ENCODE peak calls at places on chromosomes 5 and 9, in ten cellular contexts. X is effector memory CD4-positive, alpha-beta T cell; F is psoas muscle; S is amygdala; N is amniotic epithelial cell; M is GM03348; B is HFFc6; V is T-cell; U is germinal center; O is EL. Q is an unnamed sample.

GRCh38 chr9:112384690-112385089 is 4.8 kb downstream of the HSDL2 start:
- DNase-seq in X (no peak), F (no peak), S (no peak), N (no peak), M (no peak), B (no peak), V (no peak), U (no peak), O (no peak), Q (no peak)

GRCh38 chr9:100472725-100473261 is at the start of gene TMEFF1:
- DNase-seq in X (no peak), F (peak), S (peak), N (no peak), M (peak), B (no peak), V (peak), U (peak), O (peak), Q (no peak)

GRCh38 chr9:116278326-116278725 is 124.7 kb downstream of the PAPPA start:
- DNase-seq in X (no peak), F (no peak), S (no peak), N (no peak), M (peak), B (no peak), V (no peak), U (no peak), O (peak), Q (no peak)

GRCh38 chr9:84932915-84933527 is 263.5 kb downstream of the NTRK2 start:
- DNase-seq in X (no peak), F (no peak), S (no peak), N (no peak), M (no peak), B (no peak), V (no peak), U (no peak), O (peak), Q (no peak)

GRCh38 chr9:68472119-68472518 is 68.6 kb downstream of the TMEM252 start:
- DNase-seq in X (no peak), F (no peak), S (no peak), N (no peak), M (no peak), B (no peak), V (no peak), U (no peak), O (no peak), Q (no peak)

GRCh38 chr5:1032551-1033027 is 24.0 kb downstream of the NKD2 start:
- DNase-seq in X (no peak), F (no peak), S (no peak), N (no peak), M (no peak), B (no peak), V (no peak), U (no peak), O (no peak), Q (no peak)

GRCh38 chr5:171999100-171999499 is 7.3 kb downstream of the FBXW11 start:
- DNase-seq in X (no peak), F (no peak), S (no peak), N (no peak), M (no peak), B (no peak), V (no peak), U (no peak), O (no peak), Q (no peak)

GRCh38 chr9:136886610-136887597 is 588 bp downstream of the TRAF2 start:
- DNase-seq in X (peak), F (peak), S (no peak), N (peak), M (peak), B (no peak), V (no peak), U (peak), O (peak), Q (no peak)

GRCh38 chr9:136284951-136285350 is 18.9 kb downstream of the CCDC187 start:
- DNase-seq in X (no peak), F (no peak), S (no peak), N (no peak), M (no peak), B (no peak), V (no peak), U (no peak), O (no peak), Q (no peak)

GRCh38 chr5:125835293-125836172 is 587.7 kb upstream of the GRAMD2B start:
- DNase-seq in X (no peak), F (peak), S (peak), N (peak), M (no peak), B (no peak), V (no peak), U (peak), O (peak), Q (no peak)

GRCh38 chr9:110116543-110116885 is 91.4 kb downstream of the C9orf152 start:
- DNase-seq in X (no peak), F (no peak), S (no peak), N (peak), M (peak), B (peak), V (no peak), U (no peak), O (peak), Q (no peak)

GRCh38 chr5:9596256-9596655 is 33.9 kb downstream of the TAS2R1 start:
- DNase-seq in X (no peak), F (no peak), S (no peak), N (no peak), M (peak), B (no peak), V (no peak), U (no peak), O (no peak), Q (no peak)

GRCh38 chr9:16267336-16268036 is 603.0 kb downstream of the BNC2 start:
- DNase-seq in X (no peak), F (no peak), S (no peak), N (peak), M (peak), B (peak), V (no peak), U (no peak), O (peak), Q (no peak)

GRCh38 chr5:1320436-1321344 is 24.2 kb downstream of the CLPTM1L start:
- DNase-seq in X (no peak), F (no peak), S (no peak), N (no peak), M (no peak), B (no peak), V (no peak), U (no peak), O (no peak), Q (no peak)

GRCh38 chr5:50666261-50667078 is at the start of gene PARP8:
- DNase-seq in X (peak), F (peak), S (peak), N (peak), M (peak), B (peak), V (peak), U (peak), O (peak), Q (no peak)

GRCh38 chr5:170145462-170145861 is 39.8 kb downstream of the FOXI1 start:
- DNase-seq in X (no peak), F (no peak), S (no peak), N (peak), M (no peak), B (no peak), V (no peak), U (peak), O (no peak), Q (no peak)

GRCh38 chr9:10026585-10026984 is 586.2 kb downstream of the PTPRD start:
- DNase-seq in X (no peak), F (no peak), S (no peak), N (no peak), M (no peak), B (no peak), V (no peak), U (no peak), O (no peak), Q (no peak)

GRCh38 chr5:50969207-50970145 is 303.0 kb downstream of the PARP8 start:
- DNase-seq in X (no peak), F (peak), S (no peak), N (no peak), M (peak), B (no peak), V (no peak), U (no peak), O (no peak), Q (no peak)

GRCh38 chr5:63963080-63963735 is 963 bp upstream of the HTR1A start:
- DNase-seq in X (no peak), F (no peak), S (peak), N (peak), M (peak), B (peak), V (no peak), U (peak), O (peak), Q (peak)